ENCODE peak calls at places on chromosomes 2 and 18, in seven cellular contexts. L is GM23338, U is ovary, Y is GM12865, J is upper lobe of right lung, C is endodermal cell, E is NB4. D is an unnamed sample.

GRCh38 chr2:46001290-46001689 is 295.9 kb upstream of the EPAS1 start:
- DNase-seq in L (no peak), U (no peak), Y (no peak), J (no peak), C (peak; percentile 38), E (no peak), D (no peak)

GRCh38 chr2:27489118-27489497 is 435 bp downstream of the IFT172 start:
- DNase-seq in L (peak; percentile 20), U (peak; percentile 38), Y (peak; percentile 18), J (no peak), C (no peak), E (peak; percentile 50), D (peak; percentile 37)

GRCh38 chr2:128608911-128609880 is 290.5 kb upstream of the HS6ST1 start:
- DNase-seq in L (no peak), U (no peak), Y (no peak), J (peak; percentile 49), C (no peak), E (no peak), D (no peak)

GRCh38 chr2:128510701-128511100 is 192.0 kb upstream of the HS6ST1 start:
- DNase-seq in L (no peak), U (no peak), Y (no peak), J (no peak), C (no peak), E (no peak), D (peak; percentile 87)

GRCh38 chr2:240836781-240837467 is 16.9 kb upstream of the KIF1A start:
- DNase-seq in L (no peak), U (no peak), Y (no peak), J (no peak), C (no peak), E (no peak), D (peak; percentile 87)

GRCh38 chr2:188845692-188846091 is 128.5 kb upstream of the COL3A1 start:
- DNase-seq in L (no peak), U (no peak), Y (no peak), J (no peak), C (no peak), E (no peak), D (peak; percentile 14)

GRCh38 chr2:239308696-239309397 is 92.0 kb downstream of the HDAC4 start:
- DNase-seq in L (no peak), U (peak; percentile 60), Y (no peak), J (peak; percentile 63), C (peak; percentile 49), E (no peak), D (peak; percentile 76)

GRCh38 chr2:26890341-26891000 is 42.5 kb downstream of the DPYSL5 start:
- DNase-seq in L (no peak), U (no peak), Y (no peak), J (no peak), C (no peak), E (no peak), D (no peak)

GRCh38 chr2:26612522-26613240 is 28.5 kb downstream of the CIB4 start:
- DNase-seq in L (no peak), U (peak; percentile 35), Y (no peak), J (peak; percentile 60), C (no peak), E (no peak), D (no peak)

GRCh38 chr18:3008546-3008945 is 4.4 kb downstream of the LPIN2 start:
- DNase-seq in L (no peak), U (no peak), Y (no peak), J (no peak), C (no peak), E (no peak), D (peak; percentile 81)

GRCh38 chr2:170361359-170361936 is 183.5 kb downstream of the MYO3B start:
- DNase-seq in L (peak; percentile 82), U (no peak), Y (peak; percentile 72), J (no peak), C (peak; percentile 90), E (peak; percentile 70), D (peak; percentile 41)

GRCh38 chr2:100070078-100070477 is 72.3 kb downstream of the AFF3 start:
- DNase-seq in L (no peak), U (no peak), Y (no peak), J (no peak), C (no peak), E (peak; percentile 23), D (no peak)

GRCh38 chr2:5799348-5799747 is 107.2 kb downstream of the SOX11 start:
- DNase-seq in L (no peak), U (no peak), Y (no peak), J (no peak), C (no peak), E (no peak), D (no peak)

GRCh38 chr18:48050176-48050575 is 119.7 kb upstream of the SMAD2 start:
- DNase-seq in L (no peak), U (no peak), Y (no peak), J (peak; percentile 72), C (no peak), E (no peak), D (no peak)

GRCh38 chr18:57447154-57447621 is 12.0 kb downstream of the ONECUT2 start:
- DNase-seq in L (peak; percentile 87), U (no peak), Y (no peak), J (no peak), C (peak; percentile 95), E (peak; percentile 61), D (peak; percentile 20)

GRCh38 chr18:57445488-57446319 is 10.5 kb downstream of the ONECUT2 start:
- DNase-seq in L (no peak), U (no peak), Y (no peak), J (no peak), C (no peak), E (no peak), D (no peak)

GRCh38 chr18:57443716-57444115 is 8.5 kb downstream of the ONECUT2 start:
- DNase-seq in L (no peak), U (no peak), Y (no peak), J (no peak), C (no peak), E (no peak), D (no peak)

GRCh38 chr18:57444301-57444759 is 9.2 kb downstream of the ONECUT2 start:
- DNase-seq in L (peak; percentile 15), U (no peak), Y (no peak), J (no peak), C (no peak), E (no peak), D (no peak)

GRCh38 chr18:57446322-57446721 is 11.1 kb downstream of the ONECUT2 start:
- DNase-seq in L (peak; percentile 70), U (no peak), Y (peak; percentile 48), J (no peak), C (peak; percentile 85), E (peak; percentile 38), D (no peak)
- TF ChIP-seq CTCF in L (peak; percentile 79), U (no peak), Y (peak; percentile 78), J (peak; percentile 33), C (peak; percentile 82), E (peak; percentile 57), D (peak; percentile 37)

GRCh38 chr2:210503622-210504300 is 27.2 kb upstream of the LANCL1 start:
- DNase-seq in L (peak; percentile 3), U (no peak), Y (no peak), J (no peak), C (no peak), E (no peak), D (peak; percentile 21)
- H3K4me3 ChIP-seq in L (no peak overlapping the region), U (no peak overlapping the region), Y (no peak overlapping the region), J (peak overlapping the region; percentile 37), C (no peak overlapping the region), E (no peak overlapping the region), D (no peak overlapping the region)

GRCh38 chr2:86251840-86252266 is 52.6 kb downstream of the MRPL35 start:
- DNase-seq in L (no peak), U (no peak), Y (no peak), J (no peak), C (peak; percentile 26), E (no peak), D (no peak)

GRCh38 chr2:86254576-86255538 is 55.6 kb downstream of the MRPL35 start:
- DNase-seq in L (peak; percentile 20), U (no peak), Y (no peak), J (no peak), C (no peak), E (no peak), D (no peak)

GRCh38 chr2:86253424-86253823 is 54.2 kb downstream of the MRPL35 start:
- DNase-seq in L (no peak), U (no peak), Y (no peak), J (no peak), C (no peak), E (no peak), D (no peak)

GRCh38 chr2:86249176-86249842 is 50.1 kb downstream of the MRPL35 start:
- DNase-seq in L (peak; percentile 38), U (peak; percentile 63), Y (peak; percentile 81), J (no peak), C (peak; percentile 45), E (no peak), D (peak; percentile 65)

DNA sequence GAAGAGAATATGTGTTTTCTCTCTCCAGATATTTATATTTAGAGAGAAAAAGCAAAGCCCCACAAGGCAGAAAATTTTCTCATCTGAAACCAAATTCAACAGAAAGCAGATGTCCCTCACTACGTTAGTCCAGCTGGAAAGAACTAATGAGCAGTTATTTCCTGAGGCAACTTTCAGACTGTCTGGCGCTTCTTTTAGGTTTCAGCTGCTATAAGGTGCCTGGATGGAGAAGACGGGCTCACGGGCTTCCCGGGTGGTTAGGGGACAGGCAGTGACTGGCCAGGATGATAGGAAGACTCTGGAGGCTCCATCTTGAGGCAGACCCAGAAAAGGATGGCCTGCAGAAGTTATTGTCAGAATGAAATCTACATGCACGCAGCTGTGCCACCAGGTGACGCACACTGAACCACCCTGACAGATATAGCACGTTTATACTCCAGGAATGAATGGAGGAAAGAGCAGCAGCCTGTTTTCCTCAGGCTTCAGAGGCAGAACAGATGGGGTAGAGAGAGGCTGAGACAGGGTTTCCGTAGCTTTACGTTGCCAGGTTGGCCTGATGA is 50.7 kb downstream of the MRPL35 start:
- DNase-seq in L (no peak), U (no peak), Y (peak; percentile 80), J (no peak), C (peak; percentile 40), E (no peak), D (peak; percentile 68)
- TF ChIP-seq CTCF in L (no peak), U (no peak), Y (peak; percentile 46), J (no peak), C (no peak), E (no peak), D (no peak)

GRCh38 chr2:32715391-32715841 is 87.6 kb downstream of the TTC27 start:
- DNase-seq in L (no peak), U (no peak), Y (peak; percentile 74), J (no peak), C (no peak), E (no peak), D (peak; percentile 19)

GRCh38 chr2:32711219-32711618 is 83.4 kb downstream of the TTC27 start:
- DNase-seq in L (no peak), U (no peak), Y (no peak), J (no peak), C (no peak), E (no peak), D (peak; percentile 91)

GRCh38 chr2:32712870-32713269 is 85.0 kb downstream of the TTC27 start:
- DNase-seq in L (no peak), U (no peak), Y (no peak), J (no peak), C (no peak), E (no peak), D (no peak)

GRCh38 chr2:32714521-32714920 is 86.7 kb downstream of the TTC27 start:
- DNase-seq in L (no peak), U (no peak), Y (no peak), J (no peak), C (no peak), E (no peak), D (no peak)

DNA sequence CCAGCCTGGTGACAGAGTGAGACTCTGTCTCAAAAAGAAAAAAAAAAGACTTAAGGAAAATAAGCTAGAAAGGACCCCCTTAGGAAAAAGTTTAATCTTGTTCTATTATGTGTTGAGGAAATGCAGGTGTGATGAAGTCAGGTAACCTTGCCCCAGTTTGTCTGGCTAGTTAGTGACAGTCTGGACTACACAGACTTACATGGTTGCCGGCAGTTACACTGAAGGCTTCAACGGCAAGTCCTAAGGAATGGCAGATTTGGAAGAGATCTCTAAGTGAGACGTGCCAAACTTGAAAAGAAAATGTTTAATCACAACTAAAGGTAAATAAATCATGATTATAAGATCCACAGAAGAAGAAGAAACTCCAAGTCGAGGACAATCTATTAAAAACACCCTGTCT is 84.1 kb downstream of the TTC27 start:
- DNase-seq in L (no peak), U (no peak), Y (no peak), J (no peak), C (no peak), E (no peak), D (no peak)
- H3K4me3 ChIP-seq in L (no peak overlapping the region), U (no peak overlapping the region), Y (no peak overlapping the region), J (no peak overlapping the region), C (no peak overlapping the region), E (no peak overlapping the region), D (no peak overlapping the region)

D was measured in foreskin fibroblast.